ENCODE peak calls at places on chromosomes 16 and 17, in nine cellular contexts. Q is coronary artery, G is AG10803, H is bronchial epithelial cell, X is choroid plexus epithelial cell, V is lung, L is cardiac muscle cell, Y is endothelial cell of umbilical vein, B is AG09319. R is an unnamed sample.

GRCh38 chr16:5541356-5541755 is 443.8 kb upstream of the EEF2KMT start:
- DNase-seq in Q (no peak), G (no peak), H (no peak), X (no peak), V (no peak), L (no peak), Y (no peak), B (no peak), R (no peak)

GRCh38 chr16:80924372-80924978 is 82.2 kb downstream of the CMC2 start:
- DNase-seq in Q (no peak), G (peak), H (peak), X (peak), V (no peak), L (peak), Y (peak), B (no peak), R (peak)

GRCh38 chr16:11101695-11102522 is 154.1 kb downstream of the SOCS1 start:
- DNase-seq in Q (no peak), G (no peak), H (peak), X (peak), V (no peak), L (no peak), Y (peak), B (no peak), R (no peak)

GRCh38 chr17:63361182-63361581 is 84.9 kb downstream of the CYB561 start:
- DNase-seq in Q (no peak), G (no peak), H (no peak), X (no peak), V (no peak), L (no peak), Y (no peak), B (no peak), R (no peak)

GRCh38 chr17:19380551-19381284 is 2.4 kb downstream of the MAPK7 start:
- DNase-seq in Q (peak), G (no peak), H (no peak), X (no peak), V (no peak), L (no peak), Y (no peak), B (no peak), R (no peak)

GRCh38 chr17:67435122-67435521 is 58.0 kb downstream of the PITPNC1 start:
- DNase-seq in Q (no peak), G (peak), H (no peak), X (peak), V (no peak), L (no peak), Y (no peak), B (no peak), R (no peak)

GRCh38 chr16:89244754-89245153 is 27.3 kb downstream of the ZNF778 start:
- DNase-seq in Q (no peak), G (no peak), H (no peak), X (no peak), V (peak), L (no peak), Y (no peak), B (no peak), R (no peak)

GRCh38 chr17:74453665-74454196 is 12.7 kb upstream of the CD300A start:
- DNase-seq in Q (no peak), G (no peak), H (no peak), X (peak), V (peak), L (peak), Y (no peak), B (peak), R (no peak)

GRCh38 chr17:233473-233941 is 52.1 kb upstream of the DOC2B start:
- DNase-seq in Q (no peak), G (no peak), H (no peak), X (no peak), V (no peak), L (no peak), Y (no peak), B (no peak), R (no peak)

GRCh38 chr17:74960739-74961342 is 11.7 kb downstream of the HID1 start:
- DNase-seq in Q (no peak), G (peak), H (peak), X (peak), V (peak), L (peak), Y (no peak), B (no peak), R (peak)

GRCh38 chr17:68054296-68054900 is 18.9 kb downstream of the KPNA2 start:
- DNase-seq in Q (no peak), G (peak), H (peak), X (peak), V (peak), L (no peak), Y (peak), B (no peak), R (no peak)

GRCh38 chr16:66503030-66503429 is 46.9 kb downstream of the TK2 start:
- DNase-seq in Q (no peak), G (no peak), H (no peak), X (no peak), V (no peak), L (no peak), Y (no peak), B (no peak), R (no peak)

GRCh38 chr16:53132406-53132805 is 77.6 kb downstream of the CHD9 start:
- DNase-seq in Q (no peak), G (peak), H (no peak), X (peak), V (no peak), L (no peak), Y (no peak), B (no peak), R (no peak)

GRCh38 chr16:67068212-67068753 is 39.3 kb downstream of the CBFB start:
- DNase-seq in Q (no peak), G (no peak), H (peak), X (peak), V (no peak), L (no peak), Y (no peak), B (no peak), R (no peak)

GRCh38 chr17:80477647-80478478 is 1.5 kb upstream of the NPTX1 start:
- DNase-seq in Q (no peak), G (peak), H (no peak), X (peak), V (no peak), L (peak), Y (peak), B (no peak), R (peak)

GRCh38 chr17:46151762-46152161 is 41.5 kb downstream of the KANSL1 start:
- DNase-seq in Q (no peak), G (peak), H (no peak), X (no peak), V (no peak), L (no peak), Y (no peak), B (no peak), R (no peak)

GRCh38 chr16:53257001-53257400 is 177.3 kb upstream of the RBL2 start:
- DNase-seq in Q (no peak), G (peak), H (peak), X (peak), V (no peak), L (no peak), Y (peak), B (peak), R (no peak)

GRCh38 chr17:76670020-76670707 is 26.6 kb upstream of the ST6GALNAC1 start:
- DNase-seq in Q (no peak), G (no peak), H (peak), X (peak), V (peak), L (no peak), Y (peak), B (no peak), R (no peak)

GRCh38 chr16:12618515-12618914 is 185.2 kb downstream of the CPPED1 start:
- DNase-seq in Q (no peak), G (no peak), H (no peak), X (no peak), V (no peak), L (no peak), Y (no peak), B (no peak), R (no peak)

GRCh38 chr17:13346996-13347762 is 254.6 kb downstream of the HS3ST3A1 start:
- DNase-seq in Q (no peak), G (peak), H (peak), X (peak), V (no peak), L (no peak), Y (no peak), B (no peak), R (no peak)

GRCh38 chr17:13350466-13350865 is 251.3 kb downstream of the HS3ST3A1 start:
- DNase-seq in Q (no peak), G (no peak), H (no peak), X (no peak), V (no peak), L (no peak), Y (no peak), B (no peak), R (no peak)

GRCh38 chr17:13351046-13351445 is 250.7 kb downstream of the HS3ST3A1 start:
- DNase-seq in Q (no peak), G (peak), H (no peak), X (peak), V (no peak), L (no peak), Y (no peak), B (no peak), R (no peak)

GRCh38 chr17:13346592-13346991 is 255.1 kb downstream of the HS3ST3A1 start:
- DNase-seq in Q (no peak), G (no peak), H (no peak), X (no peak), V (no peak), L (no peak), Y (no peak), B (no peak), R (no peak)

DNA sequence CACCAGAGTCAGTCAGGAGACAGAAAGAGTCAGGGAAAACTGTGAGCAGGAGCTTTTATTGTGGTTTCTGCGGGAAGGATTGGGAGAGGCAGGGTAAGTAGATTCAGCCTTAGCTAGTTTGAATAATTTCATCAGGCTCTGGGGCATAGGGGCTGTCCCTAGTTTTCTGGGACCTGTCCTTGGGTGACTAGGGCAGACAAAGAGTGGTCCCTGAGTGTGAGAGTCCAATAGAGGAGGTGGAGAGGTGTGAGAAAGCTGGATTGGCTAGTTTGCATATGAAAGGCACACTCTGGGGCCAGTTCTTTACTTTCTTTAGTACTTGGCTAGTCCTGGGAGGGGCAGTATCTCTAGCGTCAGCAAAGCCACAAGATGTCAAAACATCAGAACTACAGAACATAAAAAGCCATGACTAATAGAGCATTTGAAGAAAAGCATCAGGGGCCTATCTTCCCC is 255.6 kb downstream of the HS3ST3A1 start:
- DNase-seq in Q (no peak), G (peak), H (peak), X (peak), V (no peak), L (no peak), Y (no peak), B (no peak), R (no peak)
- TF ChIP-seq CTCF in Q (no peak), G (peak), H (no peak), X (peak), V (no peak), L (no peak), Y (no peak), B (no peak), R (no peak)

GRCh38 chr16:75591001-75591852 is 25.0 kb downstream of the GABARAPL2 start:
- DNase-seq in Q (peak), G (peak), H (peak), X (peak), V (peak), L (peak), Y (peak), B (peak), R (no peak)
- TF ChIP-seq CTCF in Q (no peak), G (peak), H (no peak), X (peak), V (no peak), L (peak), Y (no peak), B (peak), R (no peak)

GRCh38 chr17:14886200-14886739 is 378.9 kb downstream of the PMP22 start:
- DNase-seq in Q (no peak), G (peak), H (peak), X (peak), V (no peak), L (peak), Y (no peak), B (no peak), R (no peak)
- TF ChIP-seq CTCF in Q (no peak), G (peak), H (peak), X (peak), V (no peak), L (peak), Y (no peak), B (peak), R (peak)

GRCh38 chr16:21987498-21987897 is 13.4 kb downstream of the PDZD9 start:
- DNase-seq in Q (no peak), G (no peak), H (no peak), X (no peak), V (no peak), L (no peak), Y (no peak), B (no peak), R (no peak)

GRCh38 chr16:21984062-21984461 is 16.9 kb downstream of the PDZD9 start:
- DNase-seq in Q (no peak), G (no peak), H (no peak), X (no peak), V (no peak), L (no peak), Y (no peak), B (no peak), R (no peak)

GRCh38 chr16:21982108-21982507 is 18.8 kb downstream of the PDZD9 start:
- DNase-seq in Q (no peak), G (no peak), H (no peak), X (no peak), V (no peak), L (no peak), Y (no peak), B (no peak), R (no peak)

GRCh38 chr16:21986692-21987246 is 14.1 kb downstream of the PDZD9 start:
- DNase-seq in Q (no peak), G (no peak), H (no peak), X (no peak), V (no peak), L (no peak), Y (no peak), B (no peak), R (no peak)

DNA sequence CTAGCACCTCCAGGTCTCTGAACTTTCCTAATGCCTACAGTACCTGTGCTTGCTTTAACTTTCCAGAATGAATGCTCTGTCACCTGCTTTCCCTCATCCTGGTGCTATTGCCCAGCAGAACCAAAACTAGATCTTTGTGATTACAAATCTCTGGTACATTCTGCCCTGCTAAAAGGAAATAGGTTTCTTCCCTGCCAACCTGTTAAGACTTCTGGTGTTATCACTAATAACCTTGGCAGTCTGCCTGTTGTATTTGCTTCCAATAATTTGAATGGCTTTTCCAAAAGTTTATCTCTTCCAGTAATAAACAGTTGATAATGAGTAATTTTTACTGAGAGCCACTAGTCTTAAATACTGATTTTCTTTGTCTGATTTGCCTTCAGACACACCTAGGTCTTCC is 15.4 kb downstream of the PDZD9 start:
- DNase-seq in Q (no peak), G (no peak), H (no peak), X (no peak), V (no peak), L (no peak), Y (no peak), B (no peak), R (no peak)
- TF ChIP-seq CTCF in Q (no peak), G (no peak), H (no peak), X (no peak), V (no peak), L (no peak), Y (no peak), B (no peak), R (no peak)

GRCh38 chr17:21126645-21127507 is at the start of gene DHRS7B:
- DNase-seq in Q (peak), G (peak), H (peak), X (peak), V (peak), L (peak), Y (peak), B (peak), R (peak)
- TF ChIP-seq CTCF in Q (no peak), G (peak), H (no peak), X (peak), V (no peak), L (peak), Y (no peak), B (no peak), R (no peak)

DNA sequence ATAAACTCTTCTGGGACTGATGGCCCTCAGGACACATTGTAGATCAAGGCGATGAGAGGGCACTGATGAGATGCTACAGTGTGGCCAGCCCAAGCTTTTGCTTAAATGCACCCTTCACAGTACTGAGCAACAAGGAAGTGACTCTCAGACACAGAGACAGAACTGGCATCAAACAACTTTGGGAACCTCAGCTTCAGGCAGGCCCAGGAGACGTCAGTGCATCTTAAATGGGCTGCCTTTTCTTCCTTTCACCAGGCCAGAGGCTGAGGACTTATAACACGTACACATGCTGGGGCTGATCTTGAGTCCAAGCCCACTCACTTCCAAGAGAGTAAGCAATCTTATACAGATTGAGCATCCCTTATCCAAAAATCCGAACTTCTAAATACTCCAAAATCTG is 386.1 kb upstream of the C16orf82 start:
- DNase-seq in Q (no peak), G (no peak), H (no peak), X (no peak), V (no peak), L (no peak), Y (no peak), B (no peak), R (no peak)
- TF ChIP-seq CTCF in Q (no peak), G (no peak), H (no peak), X (no peak), V (no peak), L (no peak), Y (no peak), B (no peak), R (no peak)

DNA sequence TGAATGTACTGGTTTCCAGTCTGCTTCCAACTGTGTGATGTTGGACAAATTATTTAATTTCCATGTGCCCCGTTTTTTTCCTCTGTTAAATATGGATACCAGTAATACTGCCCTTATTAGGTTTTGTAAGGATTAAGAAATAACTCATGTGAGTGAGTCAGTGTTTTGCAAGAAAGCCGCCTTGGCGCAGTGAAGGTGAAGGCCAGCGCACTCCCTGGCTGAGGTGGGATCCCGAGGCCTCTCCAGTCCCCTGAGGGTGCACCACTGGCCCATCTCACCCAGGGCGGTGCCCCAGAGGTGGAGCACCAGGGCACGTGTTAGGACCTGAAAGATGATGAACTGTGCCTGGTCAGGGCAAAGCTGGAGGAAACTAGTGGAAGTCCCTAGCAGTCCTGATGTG is 43.5 kb downstream of the PHKB start:
- DNase-seq in Q (no peak), G (no peak), H (no peak), X (peak), V (no peak), L (no peak), Y (no peak), B (no peak), R (no peak)
- TF ChIP-seq CTCF in Q (no peak), G (no peak), H (no peak), X (no peak), V (no peak), L (no peak), Y (no peak), B (no peak), R (no peak)

DNA sequence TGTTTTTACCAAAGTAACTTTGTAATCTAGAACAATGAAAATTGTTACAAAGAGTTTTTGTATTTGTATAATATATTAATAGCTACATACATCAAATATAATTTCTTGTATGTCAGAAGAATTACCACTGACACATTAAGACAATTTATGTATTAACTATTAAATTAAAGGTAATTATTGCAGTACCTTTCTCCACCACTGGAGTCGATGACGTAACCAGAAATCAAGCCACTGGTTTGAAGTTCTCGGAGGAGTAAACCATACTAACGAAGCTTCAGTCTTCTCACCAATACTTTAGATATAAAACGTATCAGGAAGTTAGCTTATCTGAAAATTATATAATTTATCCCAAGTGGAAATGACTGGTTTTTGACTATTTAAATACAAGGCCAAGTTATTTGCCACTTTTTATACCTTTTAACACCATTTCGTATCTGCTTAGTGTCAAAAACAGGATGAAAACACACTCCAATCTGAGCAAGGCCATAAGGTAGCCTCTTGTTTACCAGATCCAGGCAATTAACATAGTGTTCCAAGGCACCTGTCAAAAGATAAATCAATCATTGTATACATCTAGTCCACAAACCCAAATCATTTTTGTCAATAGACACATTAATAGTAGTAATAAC is 4.3 kb downstream of the POLG2 start:
- DNase-seq in Q (no peak), G (no peak), H (peak), X (peak), V (no peak), L (no peak), Y (peak), B (no peak), R (no peak)
- TF ChIP-seq CTCF in Q (peak), G (peak), H (peak), X (peak), V (no peak), L (peak), Y (peak), B (peak), R (peak)

R was measured in neural crest cell.